ENCODE peak calls at places on chromosomes 5 and 9, in five cellular contexts. B is PC-3, U is IMR-90, A is GM23248, M is DND-41. I is an unnamed sample.

GRCh38 chr9:97845130-97845529 is 7.9 kb upstream of the FOXE1 start:
- DNase-seq in B (no peak), U (peak; percentile 22), A (peak; percentile 45), M (no peak), I (peak; percentile 83)

GRCh38 chr5:61386062-61386800 is 54.2 kb downstream of the ZSWIM6 start:
- DNase-seq in B (no peak), U (no peak), A (no peak), M (no peak), I (no peak)

GRCh38 chr9:6186691-6187090 is 28.9 kb upstream of the IL33 start:
- DNase-seq in B (no peak), U (no peak), A (no peak), M (no peak), I (no peak)

GRCh38 chr5:54681036-54681435 is 163.5 kb downstream of the SNX18 start:
- DNase-seq in B (no peak), U (no peak), A (peak; percentile 10), M (no peak), I (no peak)

GRCh38 chr5:32538031-32538547 is 47.3 kb upstream of the SUB1 start:
- DNase-seq in B (no peak), U (no peak), A (no peak), M (peak; percentile 11), I (no peak)

GRCh38 chr9:131892890-131893289 is 153.0 kb upstream of the RAPGEF1 start:
- DNase-seq in B (no peak), U (no peak), A (no peak), M (no peak), I (no peak)

GRCh38 chr5:179720222-179720621 is 12.4 kb upstream of the MAML1 start:
- DNase-seq in B (no peak), U (peak; percentile 32), A (no peak), M (no peak), I (no peak)

GRCh38 chr9:88258012-88258411 is 119.7 kb upstream of the SPATA31C2 start:
- DNase-seq in B (peak; percentile 5), U (peak; percentile 71), A (peak; percentile 66), M (no peak), I (peak; percentile 88)

GRCh38 chr5:139848508-139849100 is 53.0 kb downstream of the PSD2 start:
- DNase-seq in B (no peak), U (no peak), A (no peak), M (no peak), I (peak; percentile 83)

GRCh38 chr5:137741-138140 is 45.8 kb downstream of the PLEKHG4B start:
- DNase-seq in B (no peak), U (no peak), A (no peak), M (no peak), I (no peak)

GRCh38 chr5:93378073-93378472 is 202.9 kb downstream of the NR2F1-AS1 start:
- DNase-seq in B (peak; percentile 74), U (peak; percentile 95), A (peak; percentile 52), M (no peak), I (no peak)

GRCh38 chr9:19782005-19782404 is 6.8 kb downstream of the SLC24A2 start:
- DNase-seq in B (peak; percentile 12), U (no peak), A (no peak), M (peak; percentile 16), I (peak; percentile 35)

GRCh38 chr9:111993319-111993718 is 96.7 kb downstream of the UGCG start:
- DNase-seq in B (no peak), U (no peak), A (no peak), M (no peak), I (no peak)

DNA sequence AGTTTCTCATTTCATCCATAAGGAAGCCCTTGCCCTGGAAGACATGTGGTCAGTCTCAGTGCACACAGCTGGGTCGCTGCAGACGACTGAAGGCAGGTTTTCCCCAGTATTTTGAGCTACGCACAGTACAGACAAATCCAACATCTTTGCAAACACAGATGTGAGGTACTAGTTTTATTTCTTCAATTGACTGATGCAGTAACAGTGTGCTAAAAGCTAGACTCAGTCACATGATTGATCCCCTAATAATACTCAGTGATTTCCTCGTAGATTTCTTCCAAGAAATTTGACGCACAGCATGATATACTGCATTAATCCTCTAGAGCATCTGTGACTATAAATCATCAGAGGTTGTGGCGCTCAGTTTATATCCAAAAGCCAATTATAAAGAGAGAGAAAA is 346.1 kb downstream of the DIRAS2 start:
- DNase-seq in B (no peak), U (no peak), A (no peak), M (no peak), I (no peak)
- H3K4me3 ChIP-seq in B (no peak overlapping the region), U (no peak overlapping the region), A (no peak overlapping the region), M (no peak overlapping the region), I (no peak overlapping the region)

DNA sequence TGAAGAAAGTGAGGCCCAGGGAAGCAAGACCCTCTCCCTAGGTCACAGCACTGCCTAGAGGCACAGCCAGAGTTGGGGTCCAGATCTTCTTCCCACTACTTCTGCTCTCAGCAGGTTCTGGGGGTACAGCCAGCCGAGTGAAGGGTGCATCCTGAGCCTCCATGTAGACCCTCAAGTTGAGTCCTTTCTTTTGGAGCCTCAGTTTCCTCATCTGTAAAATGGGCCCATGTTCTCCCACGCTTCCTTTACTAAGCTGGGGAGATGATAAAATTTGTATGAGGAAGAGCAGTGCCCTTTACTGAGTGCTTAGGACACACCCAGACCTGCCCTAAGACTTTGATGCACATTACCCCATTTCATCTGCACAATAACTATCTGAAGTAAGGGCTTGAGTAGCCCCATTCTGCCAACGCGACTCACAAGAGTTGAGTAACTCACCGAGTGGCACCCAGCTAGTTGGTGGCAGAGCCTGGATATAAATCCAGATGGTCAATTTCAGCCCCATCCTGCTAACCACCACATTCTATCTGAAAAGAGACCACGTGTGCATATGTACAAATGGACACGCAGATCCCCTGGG is 64.3 kb upstream of the GGTA1 start:
- DNase-seq in B (peak; percentile 6), U (no peak), A (peak; percentile 9), M (no peak), I (no peak)
- H3K4me2 ChIP-seq in B (no peak overlapping the region), U (no peak overlapping the region), A (no peak overlapping the region), M (no peak overlapping the region), I (no peak overlapping the region)

GRCh38 chr5:82330506-82330905 is 52.4 kb upstream of the RPS23 start:
- DNase-seq in B (no peak), U (no peak), A (no peak), M (no peak), I (no peak)

GRCh38 chr5:82330921-82331320 is 52.8 kb upstream of the RPS23 start:
- DNase-seq in B (no peak), U (no peak), A (no peak), M (no peak), I (no peak)

GRCh38 chr5:82331557-82331956 is 53.4 kb upstream of the RPS23 start:
- DNase-seq in B (no peak), U (no peak), A (no peak), M (peak; percentile 50), I (no peak)

GRCh38 chr5:82332889-82333619 is 54.9 kb upstream of the RPS23 start:
- DNase-seq in B (no peak), U (peak; percentile 50), A (peak; percentile 67), M (no peak), I (no peak)

DNA sequence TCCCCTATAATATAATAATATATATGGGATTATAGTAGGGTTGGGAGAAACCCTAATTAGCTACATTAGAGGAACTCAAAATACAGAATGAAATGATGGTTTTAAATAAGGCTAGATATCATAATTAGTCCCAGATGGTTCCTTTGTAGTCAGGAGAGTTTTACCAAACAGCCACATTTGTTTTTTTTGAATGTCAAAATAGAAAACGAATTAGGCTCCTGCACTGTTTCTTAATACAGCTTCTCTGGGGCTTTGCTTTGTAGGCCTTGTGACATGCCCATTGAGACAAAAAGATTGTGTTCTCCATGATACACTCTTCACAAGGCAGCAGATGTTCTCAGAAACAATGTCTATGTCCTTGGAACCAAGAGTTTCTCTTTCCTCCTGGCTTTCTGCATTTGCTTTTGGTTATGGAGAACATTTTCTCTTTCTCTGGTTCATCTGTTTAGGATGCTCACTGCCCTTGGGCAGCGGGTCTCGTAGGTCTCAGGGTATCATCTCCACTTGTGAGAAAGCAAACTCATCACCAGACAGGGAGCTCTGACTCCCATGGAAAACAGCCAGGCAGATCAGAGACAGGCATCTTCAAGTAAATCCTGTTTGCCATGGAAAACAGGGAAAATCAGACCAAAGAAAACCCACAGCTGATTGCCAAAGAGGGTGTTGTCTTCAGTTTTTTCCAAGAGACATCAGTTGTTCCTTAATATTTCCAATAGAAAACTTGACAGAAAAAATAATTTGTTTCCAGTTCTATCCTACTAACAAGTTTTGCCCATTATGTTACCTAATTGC is 54.1 kb upstream of the RPS23 start:
- DNase-seq in B (no peak), U (no peak), A (peak; percentile 49), M (no peak), I (no peak)
- H2AFZ ChIP-seq in B (no peak overlapping the region), U (peak overlapping the region; percentile 57), A (peak overlapping the region; percentile 73), M (peak overlapping the region; percentile 37), I (peak overlapping the region; percentile 66)

DNA sequence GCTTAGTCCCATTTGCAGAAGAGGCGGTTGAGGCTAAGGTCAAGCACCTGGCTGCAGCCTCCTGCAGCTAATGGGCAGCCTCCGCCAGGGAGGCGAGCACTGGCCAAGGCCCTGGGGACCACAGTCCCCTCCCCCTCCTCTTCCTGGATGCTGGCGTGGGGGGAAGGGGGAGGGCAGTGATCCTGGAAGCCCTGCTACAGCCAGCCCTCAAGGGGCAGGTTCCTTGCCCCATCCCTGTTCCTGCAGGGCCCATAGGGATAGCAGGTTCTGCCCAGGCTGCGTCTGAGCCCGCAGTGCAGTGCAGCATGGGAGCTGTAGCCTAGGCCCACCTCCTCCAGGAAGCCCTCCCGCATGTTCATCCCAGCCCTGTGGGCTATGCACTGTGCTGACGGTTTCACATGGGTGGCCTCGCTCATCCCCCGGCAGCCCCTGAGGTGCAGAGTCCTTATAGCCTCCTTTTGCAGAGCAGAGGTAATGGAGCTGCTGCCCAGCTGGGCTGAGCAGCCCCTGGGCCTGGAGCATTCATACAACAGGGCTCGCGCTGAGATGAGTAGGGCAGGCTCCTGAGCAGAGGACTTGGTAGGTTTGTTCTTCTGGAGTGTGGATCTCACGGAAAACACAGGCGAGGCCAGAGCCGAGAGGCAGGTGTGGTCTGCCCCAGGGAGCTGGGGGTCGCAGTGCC is 36.0 kb downstream of the KCNT1 start:
- DNase-seq in B (no peak), U (no peak), A (no peak), M (no peak), I (no peak)
- H3K4me3 ChIP-seq in B (no peak overlapping the region), U (no peak overlapping the region), A (no peak overlapping the region), M (no peak overlapping the region), I (no peak overlapping the region)

DNA sequence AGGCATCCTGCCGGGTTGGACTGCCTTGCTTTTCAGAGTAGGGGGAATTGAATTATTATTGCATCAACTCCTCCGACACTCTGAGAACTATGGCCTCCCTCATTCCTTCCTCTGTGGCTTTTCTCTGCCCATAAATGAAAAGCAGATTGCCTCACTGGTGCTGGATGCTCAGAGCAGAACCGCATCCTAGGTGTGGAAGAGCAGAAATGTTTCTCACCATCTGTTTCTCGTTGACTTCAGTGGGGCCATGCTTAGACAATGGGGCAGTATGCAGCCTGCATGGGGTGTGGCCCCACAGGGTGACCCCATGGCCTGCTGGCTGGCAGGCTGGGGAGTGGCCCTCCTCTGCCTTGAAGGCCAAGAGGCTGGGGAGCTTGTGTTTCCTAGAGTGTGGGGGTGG is 27.3 kb upstream of the TGFBI start:
- DNase-seq in B (no peak), U (peak; percentile 35), A (peak; percentile 93), M (no peak), I (no peak)
- H3K4me2 ChIP-seq in B (no peak overlapping the region), U (no peak overlapping the region), A (peak overlapping the region; percentile 37), M (no peak overlapping the region), I (no peak overlapping the region)

I was measured in osteoblast.